ENCODE peak calls at places on chromosomes 3 and 15, in seven cellular contexts. N is PC-9, I is thyroid gland, A is thoracic aorta, D is Peyer's patch, S is stomach, G is A549. M is an unnamed sample.

GRCh38 chr3:107128942-107129341 is 248.3 kb upstream of the CCDC54 start:
- DNase-seq in D (no peak), N (no peak), A (no peak), I (no peak), G (no peak), S (no peak), M (no peak)

GRCh38 chr3:16338999-16339398 is 74.0 kb downstream of the OXNAD1 start:
- DNase-seq in S (no peak), N (no peak), A (peak), D (no peak), G (peak), I (no peak), M (peak)

GRCh38 chr3:110900583-110900982 is 171.0 kb upstream of the NECTIN3 start:
- DNase-seq in G (no peak), S (no peak), A (no peak), I (no peak), N (no peak), D (no peak), M (no peak)

GRCh38 chr15:100869151-100869999 is 10.3 kb upstream of the ALDH1A3 start:
- DNase-seq in N (no peak), I (no peak), D (no peak), S (no peak), G (no peak), A (no peak), M (peak)

GRCh38 chr3:57956119-57956832 is 51.9 kb upstream of the FLNB start:
- DNase-seq in I (no peak), A (no peak), G (no peak), N (no peak), D (no peak), S (no peak), M (no peak)

GRCh38 chr15:89958107-89958805 is 42.9 kb upstream of the ZNF710 start:
- DNase-seq in S (peak), N (peak), A (no peak), G (no peak), I (no peak), D (peak), M (no peak)

GRCh38 chr3:25719321-25719720 is 54.6 kb upstream of the TOP2B start:
- DNase-seq in I (no peak), N (no peak), A (no peak), S (no peak), G (no peak), D (no peak), M (no peak)

GRCh38 chr3:29335921-29336320 is 55.0 kb downstream of the RBMS3 start:
- DNase-seq in I (no peak), S (no peak), N (no peak), A (no peak), G (no peak), D (no peak), M (no peak)

GRCh38 chr3:177640319-177640997 is 443.2 kb upstream of the TBL1XR1 start:
- DNase-seq in A (no peak), G (no peak), I (no peak), S (no peak), D (no peak), N (no peak), M (no peak)

GRCh38 chr3:99700637-99701268 is 62.4 kb downstream of the COL8A1 start:
- DNase-seq in N (no peak), D (no peak), G (no peak), S (no peak), A (no peak), I (no peak), M (no peak)

GRCh38 chr3:108511490-108511889 is 1.1 kb upstream of the MYH15 start:
- DNase-seq in A (no peak), D (no peak), N (no peak), G (no peak), I (no peak), S (no peak), M (no peak)

GRCh38 chr3:1007890-1008289 is 84.9 kb upstream of the CNTN6 start:
- DNase-seq in D (no peak), A (no peak), I (no peak), N (no peak), S (no peak), G (no peak), M (no peak)

GRCh38 chr3:52843881-52844280 is 9.1 kb upstream of the MUSTN1 start:
- DNase-seq in D (no peak), A (no peak), I (no peak), G (no peak), N (no peak), S (no peak), M (no peak)
- H3K27ac ChIP-seq in D (no peak), A (peak), I (no peak), G (no peak), N (no peak), S (peak), M (no peak)

DNA sequence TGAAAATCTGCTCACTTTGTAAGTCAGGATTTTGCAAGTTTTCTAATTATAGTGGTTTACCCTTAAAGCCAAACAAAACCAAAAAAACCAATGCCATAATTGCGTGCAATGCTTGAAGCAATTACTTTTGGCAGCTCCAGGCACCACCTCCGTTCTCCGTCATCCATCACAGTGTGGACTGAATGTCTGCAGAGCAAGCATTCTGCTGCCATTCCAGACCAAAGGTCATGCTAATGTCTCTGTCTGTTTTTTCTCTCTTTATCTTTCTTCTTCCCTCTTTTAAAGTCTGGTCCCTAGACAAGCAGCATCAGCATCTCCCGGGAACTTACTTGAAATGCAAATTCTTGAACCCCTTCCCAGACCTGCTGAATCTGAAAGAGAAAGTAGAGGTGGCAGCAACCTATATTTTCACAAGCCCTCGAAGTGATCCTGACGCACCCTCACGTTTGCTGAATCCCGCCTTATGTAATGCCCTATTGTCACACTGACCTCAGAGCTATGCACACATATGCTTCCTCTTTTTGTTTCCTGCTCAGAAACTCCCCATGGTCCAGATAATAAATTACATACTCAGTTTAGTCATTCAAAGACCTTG is 297.3 kb upstream of the PROK2 start:
- DNase-seq in S (peak), D (no peak), N (no peak), G (no peak), A (no peak), I (no peak), M (no peak)
- H3K4me3 ChIP-seq in S (no peak), D (no peak), N (no peak), G (no peak), A (peak), I (no peak), M (no peak)

DNA sequence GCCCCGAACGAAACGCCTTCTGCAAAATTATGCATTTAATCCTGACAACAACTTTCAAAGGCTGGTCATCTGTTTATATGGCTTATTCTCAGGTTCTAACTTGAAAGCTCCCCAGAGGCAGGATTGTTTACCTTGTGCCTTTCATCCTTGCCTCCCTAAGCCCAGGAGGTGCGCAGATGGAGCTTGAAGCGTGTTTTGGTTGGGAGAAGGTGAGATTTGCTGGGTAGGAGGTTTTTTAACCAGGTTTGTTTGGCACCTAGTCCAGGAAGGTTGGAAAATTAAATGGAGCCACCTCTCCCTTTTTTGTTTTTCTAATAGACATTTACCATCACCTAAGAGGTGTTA is 675 bp downstream of the TSEN2 start:
- DNase-seq in D (no peak), S (no peak), A (no peak), N (no peak), I (no peak), G (no peak), M (no peak)
- H3K27ac ChIP-seq in D (peak), S (peak), A (no peak), N (peak), I (peak), G (peak), M (peak)

GRCh38 chr3:20853890-20854289 is 667.9 kb upstream of the SGO1 start:
- DNase-seq in A (no peak), S (no peak), D (no peak), I (no peak), N (no peak), G (no peak), M (no peak)
- H3K4me3 ChIP-seq in A (no peak), S (no peak), D (no peak), I (no peak), N (no peak), G (no peak), M (no peak)

GRCh38 chr3:195069501-195070251 is 201.3 kb downstream of the XXYLT1 start:
- DNase-seq in D (peak), A (no peak), G (no peak), N (no peak), I (no peak), S (no peak), M (no peak)
- H3K27ac ChIP-seq in D (no peak), A (no peak), G (no peak), N (no peak), I (no peak), S (no peak), M (no peak)

GRCh38 chr15:39443659-39444219 is 137.1 kb upstream of the THBS1 start:
- DNase-seq in D (no peak), S (no peak), G (no peak), A (no peak), N (no peak), I (no peak), M (no peak)

GRCh38 chr15:39438795-39439577 is 141.9 kb upstream of the THBS1 start:
- DNase-seq in D (no peak), I (no peak), N (no peak), A (no peak), G (no peak), S (no peak), M (no peak)

GRCh38 chr15:39444729-39445470 is 136.0 kb upstream of the THBS1 start:
- DNase-seq in A (no peak), D (no peak), G (no peak), N (no peak), I (no peak), S (no peak), M (no peak)

GRCh38 chr15:39447431-39447830 is 133.4 kb upstream of the THBS1 start:
- DNase-seq in N (no peak), I (no peak), D (no peak), A (no peak), G (no peak), S (no peak), M (no peak)

GRCh38 chr15:39442898-39443297 is 138.0 kb upstream of the THBS1 start:
- DNase-seq in G (no peak), N (no peak), S (no peak), D (no peak), I (no peak), A (no peak), M (no peak)
- H3K4me3 ChIP-seq in G (no peak), N (no peak), S (no peak), D (no peak), I (no peak), A (no peak), M (no peak)